ENCODE peak calls at places on chromosomes 11 and 22, in seven cellular contexts. One of them, this sample, is unnamed. For H3K4me1, the result is how much of the 10 kb centered on the place peaks cover.

GRCh38 chr22:35308480-35308945 is 8.8 kb downstream of the TOM1 start:
- DNase-seq in A549: no peak
- DNase-seq in SK-N-SH: no peak
- DNase-seq in K562: no peak
- DNase-seq in HepG2: no peak
- DNase-seq in tibial nerve: no peak
- DNase-seq in ovary: no peak
- DNase-seq in this sample: no peak

GRCh38 chr11:110852925-110853324 is 140.7 kb upstream of the ARHGAP20 start:
- DNase-seq in A549: no peak
- DNase-seq in SK-N-SH: no peak
- DNase-seq in K562: no peak
- DNase-seq in HepG2: no peak
- DNase-seq in tibial nerve: no peak
- DNase-seq in ovary: no peak
- DNase-seq in this sample: no peak

GRCh38 chr11:104784684-104785460 is 113.4 kb downstream of the CASP12 start:
- DNase-seq in A549: no peak
- DNase-seq in SK-N-SH: no peak
- DNase-seq in K562: no peak
- DNase-seq in HepG2: no peak
- DNase-seq in tibial nerve: no peak
- DNase-seq in ovary: no peak
- DNase-seq in this sample: no peak

GRCh38 chr11:116312560-116313340 is 460.0 kb downstream of the BUD13 start:
- DNase-seq in A549: peak
- DNase-seq in SK-N-SH: peak
- DNase-seq in K562: no peak
- DNase-seq in HepG2: no peak
- DNase-seq in tibial nerve: peak
- DNase-seq in ovary: peak
- DNase-seq in this sample: peak

GRCh38 chr11:110373061-110373702 is 56.6 kb upstream of the FDX1 start:
- DNase-seq in A549: peak
- DNase-seq in SK-N-SH: no peak
- DNase-seq in K562: no peak
- DNase-seq in HepG2: no peak
- DNase-seq in tibial nerve: no peak
- DNase-seq in ovary: no peak
- DNase-seq in this sample: no peak

GRCh38 chr11:109984634-109985289 is 108.4 kb upstream of the ZC3H12C start:
- DNase-seq in A549: no peak
- DNase-seq in SK-N-SH: no peak
- DNase-seq in K562: no peak
- DNase-seq in HepG2: no peak
- DNase-seq in tibial nerve: no peak
- DNase-seq in ovary: no peak
- DNase-seq in this sample: no peak

GRCh38 chr11:23789938-23790371 is 706.9 kb upstream of the LUZP2 start:
- DNase-seq in A549: peak
- DNase-seq in SK-N-SH: no peak
- DNase-seq in K562: no peak
- DNase-seq in HepG2: no peak
- DNase-seq in tibial nerve: no peak
- DNase-seq in ovary: no peak
- DNase-seq in this sample: no peak

GRCh38 chr11:11163256-11163655 is 189.8 kb downstream of the CSNK2A3 start:
- DNase-seq in A549: peak
- DNase-seq in SK-N-SH: peak
- DNase-seq in K562: peak
- DNase-seq in HepG2: peak
- DNase-seq in tibial nerve: no peak
- DNase-seq in ovary: no peak
- DNase-seq in this sample: no peak

GRCh38 chr22:42937164-42937854 is 77.6 kb downstream of the PACSIN2 start:
- DNase-seq in A549: peak
- DNase-seq in SK-N-SH: no peak
- DNase-seq in K562: peak
- DNase-seq in HepG2: no peak
- DNase-seq in tibial nerve: no peak
- DNase-seq in ovary: no peak
- DNase-seq in this sample: no peak

GRCh38 chr11:43833657-43834073 is 47.0 kb upstream of the ALKBH3 start:
- DNase-seq in A549: peak
- DNase-seq in SK-N-SH: peak
- DNase-seq in K562: no peak
- DNase-seq in HepG2: peak
- DNase-seq in tibial nerve: no peak
- DNase-seq in ovary: no peak
- DNase-seq in this sample: no peak

GRCh38 chr11:114392735-114393667 is 7.3 kb downstream of the C11orf71 start:
- DNase-seq in A549: no peak
- DNase-seq in SK-N-SH: no peak
- DNase-seq in K562: no peak
- DNase-seq in HepG2: no peak
- DNase-seq in tibial nerve: no peak
- DNase-seq in ovary: no peak
- DNase-seq in this sample: no peak

DNA sequence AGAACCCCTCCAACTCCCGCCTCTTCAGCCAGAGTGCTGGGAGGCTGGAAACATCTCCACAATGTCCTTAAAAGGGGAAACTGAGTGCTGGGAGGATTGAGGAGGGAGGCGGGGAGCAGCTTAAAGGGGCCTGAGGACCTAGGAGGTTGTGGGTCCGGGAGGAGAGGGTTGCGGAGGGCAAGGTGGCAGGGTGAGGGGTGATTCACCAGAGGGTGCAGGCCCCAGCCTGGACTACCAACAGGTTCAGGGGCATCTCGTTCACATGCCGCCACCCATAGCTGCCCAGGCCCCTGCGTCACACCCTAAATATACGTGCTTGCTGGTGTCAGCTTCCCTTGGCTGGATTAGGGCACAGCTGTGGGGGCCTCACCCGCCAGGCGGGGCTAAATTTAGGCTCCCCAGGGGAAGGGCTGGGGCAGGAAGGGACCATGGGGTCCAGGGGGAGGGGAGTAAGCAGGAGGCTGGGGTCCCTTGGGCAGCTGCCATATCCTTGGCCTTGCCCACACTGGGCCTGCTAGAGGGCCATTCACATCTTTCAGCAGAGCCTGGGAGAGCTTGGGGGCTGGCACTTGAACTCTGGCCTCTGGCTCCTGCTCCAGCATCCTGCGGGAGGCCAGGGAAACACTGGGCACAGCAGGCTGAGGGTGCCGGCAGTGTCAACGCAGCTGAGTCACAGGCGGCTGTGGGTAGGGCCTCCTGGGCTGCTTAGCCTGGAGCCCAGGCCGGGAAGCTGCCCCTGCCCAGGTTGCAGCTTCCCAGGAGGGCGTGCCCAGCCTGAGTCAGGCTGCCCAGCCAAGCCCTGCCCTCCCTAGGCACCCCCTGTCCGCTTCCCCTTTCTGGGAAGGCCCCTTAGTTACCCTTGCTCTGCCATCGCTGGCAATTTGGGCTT is 1.3 kb downstream of the EHBP1L1 start:
- DNase-seq in A549: peak
- DNase-seq in SK-N-SH: no peak
- DNase-seq in K562: no peak
- DNase-seq in HepG2: peak
- DNase-seq in tibial nerve: no peak
- DNase-seq in ovary: peak
- DNase-seq in this sample: no peak
- H3K4me1 ChIP-seq in A549: under half
- H3K4me1 ChIP-seq in SK-N-SH: under half
- H3K4me1 ChIP-seq in K562: half or more
- H3K4me1 ChIP-seq in HepG2: under half
- H3K4me1 ChIP-seq in tibial nerve: half or more
- H3K4me1 ChIP-seq in ovary: under half
- H3K4me1 ChIP-seq in this sample: half or more

GRCh38 chr11:133509924-133510697 is 22.2 kb downstream of the OPCML start:
- DNase-seq in A549: no peak
- DNase-seq in SK-N-SH: no peak
- DNase-seq in K562: no peak
- DNase-seq in HepG2: no peak
- DNase-seq in tibial nerve: no peak
- DNase-seq in ovary: no peak
- DNase-seq in this sample: no peak
- TF ChIP-seq EP300 in A549: no peak
- TF ChIP-seq EP300 in SK-N-SH: no peak
- TF ChIP-seq EP300 in K562: no peak
- TF ChIP-seq EP300 in HepG2: no peak
- TF ChIP-seq EP300 in tibial nerve: no peak
- TF ChIP-seq EP300 in ovary: no peak
- TF ChIP-seq EP300 in this sample: no peak

DNA sequence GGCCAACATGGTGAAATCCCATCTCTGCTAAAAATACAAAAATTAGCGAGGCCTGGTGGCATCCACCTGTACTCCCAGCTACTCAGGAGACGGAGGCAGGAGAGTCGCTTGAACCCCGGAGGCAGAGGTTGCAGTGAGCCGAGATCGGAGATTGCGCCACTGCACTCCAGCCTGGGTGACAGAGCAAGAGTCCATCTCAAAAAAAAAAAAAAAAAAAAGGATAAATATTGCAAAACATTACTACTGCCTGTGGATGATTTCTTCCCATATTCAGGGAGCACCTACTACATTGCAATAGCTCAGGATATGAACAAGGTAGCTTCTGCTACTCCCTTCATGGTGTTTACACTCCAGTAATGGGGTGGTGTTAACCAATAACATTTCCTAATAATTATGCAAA is 980.6 kb downstream of the NTM start:
- DNase-seq in A549: no peak
- DNase-seq in SK-N-SH: no peak
- DNase-seq in K562: no peak
- DNase-seq in HepG2: no peak
- DNase-seq in tibial nerve: no peak
- DNase-seq in ovary: no peak
- DNase-seq in this sample: no peak
- H3K4me1 ChIP-seq in A549: under half
- H3K4me1 ChIP-seq in SK-N-SH: under half
- H3K4me1 ChIP-seq in K562: under half
- H3K4me1 ChIP-seq in HepG2: under half
- H3K4me1 ChIP-seq in tibial nerve: under half
- H3K4me1 ChIP-seq in ovary: under half
- H3K4me1 ChIP-seq in this sample: under half

GRCh38 chr11:65489061-65489705 is 9.7 kb upstream of the MALAT1 start:
- DNase-seq in A549: peak
- DNase-seq in SK-N-SH: no peak
- DNase-seq in K562: peak
- DNase-seq in HepG2: peak
- DNase-seq in tibial nerve: no peak
- DNase-seq in ovary: peak
- DNase-seq in this sample: peak
- TF ChIP-seq EP300 in A549: no peak
- TF ChIP-seq EP300 in SK-N-SH: peak
- TF ChIP-seq EP300 in K562: no peak
- TF ChIP-seq EP300 in HepG2: no peak
- TF ChIP-seq EP300 in tibial nerve: peak
- TF ChIP-seq EP300 in ovary: no peak
- TF ChIP-seq EP300 in this sample: peak

DNA sequence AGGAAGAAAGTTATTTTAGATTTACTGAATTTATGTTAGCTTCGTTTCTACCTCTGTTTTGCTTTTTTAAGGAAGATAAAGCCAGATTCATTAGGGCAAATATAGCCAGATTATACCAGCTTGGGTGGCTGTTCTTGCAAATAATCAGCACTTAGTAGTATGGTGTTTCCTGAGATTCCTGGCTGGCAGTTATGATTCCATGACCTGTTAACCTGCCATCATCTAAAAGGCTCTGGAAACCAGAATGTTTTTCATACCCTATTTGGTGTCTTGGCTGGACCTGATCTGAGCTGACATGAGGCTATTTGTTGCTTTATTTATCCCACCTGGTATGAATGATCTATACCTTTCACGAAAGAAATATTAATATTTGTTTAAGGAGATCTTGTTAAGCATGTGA is 82.7 kb upstream of the HORMAD2 start:
- DNase-seq in A549: no peak
- DNase-seq in SK-N-SH: no peak
- DNase-seq in K562: no peak
- DNase-seq in HepG2: no peak
- DNase-seq in tibial nerve: no peak
- DNase-seq in ovary: no peak
- DNase-seq in this sample: no peak
- H3K4me1 ChIP-seq in A549: under half
- H3K4me1 ChIP-seq in SK-N-SH: under half
- H3K4me1 ChIP-seq in K562: under half
- H3K4me1 ChIP-seq in HepG2: under half
- H3K4me1 ChIP-seq in tibial nerve: under half
- H3K4me1 ChIP-seq in ovary: under half
- H3K4me1 ChIP-seq in this sample: under half

DNA sequence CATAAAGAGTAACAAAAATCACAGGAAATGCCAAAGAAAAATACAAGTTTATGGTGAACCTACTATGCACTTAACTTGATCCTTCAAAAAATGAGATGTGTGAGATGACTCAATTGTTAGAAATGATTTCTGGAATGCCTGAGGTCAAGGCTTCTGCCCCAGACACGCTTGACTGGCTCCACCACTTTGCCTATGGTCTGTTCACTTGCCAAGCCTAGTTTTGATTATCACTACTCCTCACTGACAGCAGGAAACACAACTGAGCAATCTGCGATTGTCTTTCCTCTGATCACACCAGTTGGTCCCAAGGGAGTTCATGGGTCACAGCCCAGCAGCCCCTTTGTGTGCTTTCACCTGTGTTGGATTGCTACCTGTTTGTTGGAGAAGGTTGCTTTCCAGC is 20.6 kb upstream of the PRDM10 start:
- DNase-seq in A549: no peak
- DNase-seq in SK-N-SH: no peak
- DNase-seq in K562: no peak
- DNase-seq in HepG2: peak
- DNase-seq in tibial nerve: no peak
- DNase-seq in ovary: no peak
- DNase-seq in this sample: no peak
- TF ChIP-seq EP300 in A549: no peak
- TF ChIP-seq EP300 in SK-N-SH: no peak
- TF ChIP-seq EP300 in K562: no peak
- TF ChIP-seq EP300 in HepG2: no peak
- TF ChIP-seq EP300 in tibial nerve: no peak
- TF ChIP-seq EP300 in ovary: no peak
- TF ChIP-seq EP300 in this sample: no peak

GRCh38 chr22:20552450-20552894 is 45.1 kb downstream of the MED15 start:
- DNase-seq in A549: no peak
- DNase-seq in SK-N-SH: no peak
- DNase-seq in K562: no peak
- DNase-seq in HepG2: peak
- DNase-seq in tibial nerve: peak
- DNase-seq in ovary: peak
- DNase-seq in this sample: peak
- H3K4me1 ChIP-seq in A549: under half
- H3K4me1 ChIP-seq in SK-N-SH: under half
- H3K4me1 ChIP-seq in K562: under half
- H3K4me1 ChIP-seq in HepG2: under half
- H3K4me1 ChIP-seq in tibial nerve: half or more
- H3K4me1 ChIP-seq in ovary: under half
- H3K4me1 ChIP-seq in this sample: half or more

GRCh38 chr11:112509300-112509699 is 248.6 kb upstream of the PLET1 start:
- DNase-seq in A549: no peak
- DNase-seq in SK-N-SH: no peak
- DNase-seq in K562: no peak
- DNase-seq in HepG2: no peak
- DNase-seq in tibial nerve: no peak
- DNase-seq in ovary: no peak
- DNase-seq in this sample: no peak
- TF ChIP-seq EP300 in A549: no peak
- TF ChIP-seq EP300 in SK-N-SH: no peak
- TF ChIP-seq EP300 in K562: no peak
- TF ChIP-seq EP300 in HepG2: no peak
- TF ChIP-seq EP300 in tibial nerve: no peak
- TF ChIP-seq EP300 in ovary: no peak
- TF ChIP-seq EP300 in this sample: no peak

This sample was measured in suprapubic skin.